ENCODE peak calls at places on chromosomes 3 and 15, in six cellular contexts. A is GM12878; X is glutamatergic neuron; I is astrocyte of the spinal cord; W is CD4-positive, alpha-beta T cell; T is heart right ventricle. V is an unnamed sample.
A peak's percentile ranks its signal among the peaks of the same experiment; 100 is the strongest.

GRCh38 chr15:31271706-31272557 is 54.7 kb upstream of the KLF13 start:
- DNase-seq in A (no peak), X (no peak), I (no peak), W (no peak), T (peak; percentile 4), V (no peak)

GRCh38 chr3:10648181-10648580 is 142.8 kb upstream of the ATP2B2 start:
- DNase-seq in A (no peak), X (no peak), I (no peak), W (no peak), T (no peak), V (no peak)

GRCh38 chr3:152103257-152103656 is 165.5 kb upstream of the MBNL1 start:
- DNase-seq in A (no peak), X (no peak), I (no peak), W (no peak), T (no peak), V (no peak)

GRCh38 chr15:65740148-65740547 is 51.9 kb downstream of the DENND4A start:
- DNase-seq in A (no peak), X (no peak), I (no peak), W (no peak), T (no peak), V (no peak)

GRCh38 chr3:127091376-127091775 is 101.6 kb upstream of the PRR23E start:
- DNase-seq in A (no peak), X (no peak), I (no peak), W (no peak), T (no peak), V (no peak)

GRCh38 chr3:192281207-192281880 is 446.0 kb downstream of the FGF12 start:
- DNase-seq in A (no peak), X (peak; percentile 26), I (no peak), W (no peak), T (no peak), V (no peak)

GRCh38 chr3:116342499-116342898 is 102.8 kb downstream of the LSAMP start:
- DNase-seq in A (no peak), X (no peak), I (no peak), W (no peak), T (no peak), V (no peak)

GRCh38 chr15:52252781-52253180 is 42.8 kb downstream of the MYO5C start:
- DNase-seq in A (no peak), X (no peak), I (peak; percentile 94), W (no peak), T (no peak), V (peak; percentile 78)

GRCh38 chr3:30498587-30498967 is 107.8 kb upstream of the TGFBR2 start:
- DNase-seq in A (no peak), X (no peak), I (no peak), W (no peak), T (no peak), V (no peak)

GRCh38 chr3:172290457-172290856 is 157.8 kb downstream of the GHSR start:
- DNase-seq in A (no peak), X (no peak), I (no peak), W (no peak), T (no peak), V (no peak)

GRCh38 chr15:75140080-75140879 is 61.4 kb upstream of the C15orf39 start:
- DNase-seq in A (no peak), X (no peak), I (no peak), W (no peak), T (no peak), V (no peak)

GRCh38 chr3:27927882-27928281 is 205.8 kb upstream of the EOMES start:
- DNase-seq in A (peak; percentile 4), X (no peak), I (no peak), W (no peak), T (no peak), V (no peak)

GRCh38 chr15:25438601-25439455 is at the start of gene UBE3A:
- DNase-seq in A (peak; percentile 63), X (peak; percentile 95), I (peak; percentile 94), W (peak; percentile 73), T (peak; percentile 89), V (peak; percentile 76)
- TF ChIP-seq CTCF in A (peak; percentile 47), X (no peak), I (peak; percentile 15), W (no peak), T (peak; percentile 40), V (peak; percentile 23)

GRCh38 chr15:90463381-90463780 is 66.3 kb upstream of the CRTC3 start:
- DNase-seq in A (no peak), X (no peak), I (peak; percentile 85), W (no peak), T (peak; percentile 65), V (peak; percentile 40)
- TF ChIP-seq CTCF in A (no peak), X (no peak), I (no peak), W (no peak), T (peak; percentile 32), V (no peak)

DNA sequence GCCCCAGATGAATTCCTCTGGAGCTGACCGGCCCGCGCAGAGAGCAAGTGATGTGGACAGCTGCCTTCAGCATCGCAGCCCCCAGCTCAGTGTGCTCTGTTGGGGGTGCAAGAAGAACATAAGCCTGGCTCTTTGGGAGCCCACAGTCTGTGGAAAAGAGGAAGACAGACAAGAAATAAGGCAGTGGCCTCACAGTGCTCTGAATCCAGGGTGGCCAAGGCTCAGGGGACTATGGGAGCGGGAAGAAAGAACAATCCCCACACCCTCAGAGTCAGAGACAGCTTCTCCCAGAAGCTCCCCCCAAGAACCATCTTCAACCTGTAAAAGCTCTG is 277 bp upstream of the HDDC3 start:
- DNase-seq in A (no peak), X (no peak), I (no peak), W (no peak), T (no peak), V (no peak)
- TF ChIP-seq CTCF in A (no peak), X (peak; percentile 59), I (no peak), W (peak; percentile 10), T (no peak), V (no peak)

DNA sequence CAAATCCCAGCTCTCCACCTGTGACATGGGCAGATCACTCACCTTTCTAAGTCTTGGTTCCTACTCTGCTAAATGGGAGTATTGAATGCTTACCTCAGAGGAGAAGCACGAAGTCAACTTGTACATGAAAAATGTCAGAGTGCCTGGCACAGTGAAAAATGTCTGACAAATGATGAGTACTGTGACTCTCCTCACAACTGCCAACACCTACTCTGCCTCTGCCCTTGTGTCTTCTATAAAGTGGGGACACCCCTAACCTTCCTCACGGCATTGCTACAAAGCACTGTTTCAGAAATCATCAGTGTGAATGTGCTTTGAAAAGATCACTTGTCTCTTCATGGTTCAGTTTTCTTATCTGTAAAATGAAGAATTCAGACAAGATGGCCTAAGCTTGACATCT is 940 bp upstream of the CCR1 start:
- DNase-seq in A (no peak), X (no peak), I (no peak), W (no peak), T (no peak), V (no peak)
- TF ChIP-seq CTCF in A (no peak), X (no peak), I (no peak), W (no peak), T (no peak), V (no peak)

GRCh38 chr3:154953538-154953937 is 126.6 kb upstream of the MME start:
- DNase-seq in A (no peak), X (no peak), I (no peak), W (no peak), T (no peak), V (no peak)

GRCh38 chr3:154952538-154952937 is 127.6 kb upstream of the MME start:
- DNase-seq in A (no peak), X (no peak), I (no peak), W (no peak), T (no peak), V (no peak)

GRCh38 chr3:154955907-154956533 is 124.1 kb upstream of the MME start:
- DNase-seq in A (no peak), X (no peak), I (no peak), W (no peak), T (no peak), V (no peak)

GRCh38 chr3:154956815-154957214 is 123.3 kb upstream of the MME start:
- DNase-seq in A (no peak), X (no peak), I (no peak), W (no peak), T (no peak), V (no peak)

GRCh38 chr3:154954750-154955149 is 125.4 kb upstream of the MME start:
- DNase-seq in A (no peak), X (no peak), I (peak; percentile 60), W (no peak), T (no peak), V (no peak)
- TF ChIP-seq CTCF in A (peak; percentile 22), X (no peak), I (peak; percentile 47), W (no peak), T (no peak), V (peak; percentile 22)

GRCh38 chr3:94159062-94159726 is 96.3 kb downstream of the NSUN3 start:
- DNase-seq in A (no peak), X (no peak), I (peak; percentile 77), W (no peak), T (no peak), V (no peak)
- TF ChIP-seq CTCF in A (no peak), X (no peak), I (no peak), W (no peak), T (no peak), V (no peak)

GRCh38 chr3:160924776-160925175 is 168.7 kb downstream of the PPM1L start:
- DNase-seq in A (no peak), X (no peak), I (no peak), W (no peak), T (no peak), V (no peak)

GRCh38 chr3:160931474-160931873 is 173.7 kb downstream of the B3GALNT1 start:
- DNase-seq in A (no peak), X (no peak), I (peak; percentile 30), W (no peak), T (no peak), V (no peak)

GRCh38 chr3:160929595-160929994 is 173.6 kb downstream of the PPM1L start:
- DNase-seq in A (no peak), X (peak; percentile 34), I (no peak), W (no peak), T (peak; percentile 57), V (no peak)

GRCh38 chr3:160927620-160928019 is 171.6 kb downstream of the PPM1L start:
- DNase-seq in A (no peak), X (no peak), I (no peak), W (no peak), T (no peak), V (no peak)

GRCh38 chr3:160928183-160928718 is 172.2 kb downstream of the PPM1L start:
- DNase-seq in A (no peak), X (no peak), I (no peak), W (no peak), T (no peak), V (no peak)
- TF ChIP-seq CTCF in A (peak; percentile 29), X (no peak), I (peak; percentile 19), W (no peak), T (peak; percentile 8), V (no peak)

GRCh38 chr3:5186854-5187151 is 704 bp upstream of the EDEM1 start:
- DNase-seq in A (no peak), X (no peak), I (peak; percentile 53), W (no peak), T (no peak), V (no peak)

GRCh38 chr3:5187920-5188418 is 462 bp downstream of the EDEM1 start:
- DNase-seq in A (no peak), X (peak; percentile 58), I (no peak), W (peak; percentile 16), T (peak; percentile 27), V (no peak)

GRCh38 chr3:5190147-5190791 is 2.8 kb downstream of the EDEM1 start:
- DNase-seq in A (no peak), X (no peak), I (no peak), W (no peak), T (no peak), V (no peak)

GRCh38 chr3:5187152-5187919 is at the start of gene EDEM1:
- DNase-seq in A (peak; percentile 76), X (peak; percentile 98), I (peak; percentile 96), W (peak; percentile 95), T (peak; percentile 93), V (peak; percentile 86)

GRCh38 chr3:5188419-5189405 is 1.2 kb downstream of the EDEM1 start:
- DNase-seq in A (no peak), X (no peak), I (peak; percentile 33), W (peak; percentile 48), T (peak; percentile 19), V (no peak)
- TF ChIP-seq CTCF in A (no peak), X (no peak), I (no peak), W (no peak), T (no peak), V (no peak)